ENCODE peak calls at places on chromosomes 7 and 10, in five cellular contexts. C, R, N, D and F are unnamed samples.

GRCh38 chr7:26105206-26105605 is 46.8 kb upstream of the NFE2L3 start:
- DNase-seq in R (no peak), C (no peak), D (no peak), N (no peak), F (no peak)

GRCh38 chr7:108114117-108114841 is 15.9 kb downstream of the LAMB4 start:
- DNase-seq in N (peak), R (peak), D (no peak), C (peak), F (no peak)

GRCh38 chr7:21063106-21063505 is 276.4 kb upstream of the SP8 start:
- DNase-seq in C (no peak), R (no peak), D (no peak), N (no peak), F (no peak)

GRCh38 chr7:12207046-12207445 is 4.0 kb upstream of the TMEM106B start:
- DNase-seq in C (no peak), N (no peak), R (no peak), D (no peak), F (no peak)

GRCh38 chr7:22296265-22296566 is 60.7 kb downstream of the RAPGEF5 start:
- DNase-seq in N (peak), D (no peak), R (no peak), C (no peak), F (no peak)

GRCh38 chr7:29369909-29370488 is 175.4 kb downstream of the CHN2 start:
- DNase-seq in D (no peak), R (peak), C (no peak), N (no peak), F (peak)

GRCh38 chr10:34156781-34157425 is 658.2 kb downstream of the PARD3 start:
- DNase-seq in C (no peak), R (peak), N (peak), D (peak), F (peak)

GRCh38 chr10:118903691-118904090 is 125.8 kb upstream of the NANOS1 start:
- DNase-seq in N (no peak), C (no peak), R (no peak), D (no peak), F (no peak)

GRCh38 chr10:34255075-34255474 is 560.0 kb downstream of the PARD3 start:
- DNase-seq in C (no peak), D (no peak), R (no peak), N (no peak), F (no peak)

GRCh38 chr7:7989133-7989984 is 20.8 kb downstream of the GLCCI1 start:
- DNase-seq in N (no peak), D (no peak), C (no peak), R (no peak), F (no peak)

GRCh38 chr7:8638076-8638475 is 204.7 kb downstream of the NXPH1 start:
- DNase-seq in R (no peak), C (no peak), N (no peak), D (no peak), F (no peak)

GRCh38 chr7:29748286-29749099 is 57.8 kb upstream of the WIPF3 start:
- DNase-seq in D (peak), R (peak), N (peak), C (peak), F (peak)

GRCh38 chr7:154965014-154965413 is 37.9 kb downstream of the PAXIP1 start:
- DNase-seq in D (no peak), R (no peak), C (no peak), N (no peak), F (peak)

GRCh38 chr7:24917510-24918239 is 62.3 kb downstream of the OSBPL3 start:
- DNase-seq in D (peak), N (peak), C (no peak), R (no peak), F (peak)

GRCh38 chr7:151506901-151507382 is 12.8 kb downstream of the RHEB start:
- DNase-seq in R (no peak), N (peak), C (no peak), D (no peak), F (no peak)

GRCh38 chr7:130277763-130278643 is 11.3 kb downstream of the CPA2 start:
- DNase-seq in D (peak), R (peak), C (no peak), N (no peak), F (peak)

GRCh38 chr7:4531236-4531635 is 150.9 kb upstream of the FOXK1 start:
- DNase-seq in D (no peak), R (no peak), C (no peak), N (no peak), F (no peak)

GRCh38 chr7:16743207-16743606 is 10.3 kb upstream of the TSPAN13 start:
- DNase-seq in D (peak), N (peak), C (no peak), R (no peak), F (peak)

GRCh38 chr7:90597527-90597871 is 1.4 kb downstream of the CDK14 start:
- DNase-seq in N (no peak), C (no peak), D (no peak), R (no peak), F (no peak)

GRCh38 chr7:131507592-131508331 is 48.7 kb downstream of the PODXL start:
- DNase-seq in N (peak), D (peak), R (peak), C (peak), F (peak)

GRCh38 chr7:151851160-151851751 is 25.7 kb downstream of the PRKAG2 start:
- DNase-seq in D (no peak), R (no peak), C (no peak), N (peak), F (no peak)

GRCh38 chr7:141243368-141243767 is 169.5 kb downstream of the TMEM178B start:
- DNase-seq in C (no peak), N (no peak), D (no peak), R (no peak), F (no peak)

GRCh38 chr7:620052-620451 is 100.4 kb upstream of the PDGFA start:
- DNase-seq in R (peak), D (peak), N (peak), C (no peak), F (peak)

GRCh38 chr7:137619181-137619580 is 227.6 kb downstream of the DGKI start:
- DNase-seq in C (no peak), D (no peak), R (no peak), N (no peak), F (no peak)

GRCh38 chr7:97009753-97010732 is 4.7 kb downstream of the DLX6 start:
- DNase-seq in D (no peak), N (no peak), R (no peak), C (no peak), F (no peak)

GRCh38 chr7:120729300-120729699 is 128.6 kb downstream of the TSPAN12 start:
- DNase-seq in R (peak), N (no peak), C (no peak), D (peak), F (peak)

GRCh38 chr7:140922741-140923345 is 1.9 kb downstream of the BRAF start:
- DNase-seq in N (no peak), R (no peak), D (no peak), C (no peak), F (no peak)

GRCh38 chr7:108080094-108080656 is 50.0 kb downstream of the LAMB4 start:
- DNase-seq in D (peak), C (no peak), R (no peak), N (no peak), F (peak)

GRCh38 chr7:48089415-48089975 is 430 bp downstream of the UPP1 start:
- DNase-seq in N (no peak), C (no peak), D (no peak), R (peak), F (no peak)

GRCh38 chr7:51256244-51256781 is 60.3 kb downstream of the COBL start:
- DNase-seq in D (no peak), N (no peak), R (no peak), C (no peak), F (no peak)

GRCh38 chr7:51253157-51253556 is 63.5 kb downstream of the COBL start:
- DNase-seq in R (no peak), D (no peak), N (no peak), C (no peak), F (no peak)

GRCh38 chr7:51255050-51255449 is 61.6 kb downstream of the COBL start:
- DNase-seq in D (no peak), N (no peak), R (no peak), C (no peak), F (no peak)

GRCh38 chr7:51256916-51257315 is 59.7 kb downstream of the COBL start:
- DNase-seq in R (no peak), C (no peak), D (no peak), N (no peak), F (no peak)

GRCh38 chr7:51255536-51256243 is 60.9 kb downstream of the COBL start:
- DNase-seq in R (no peak), N (no peak), C (no peak), D (no peak), F (no peak)
- H2AFZ ChIP-seq in R (no peak), N (no peak), C (no peak), D (no peak), F (no peak)

GRCh38 chr7:136213012-136213411 is 235.9 kb upstream of the MTPN start:
- DNase-seq in N (no peak), C (no peak), D (no peak), R (no peak), F (no peak)

DNA sequence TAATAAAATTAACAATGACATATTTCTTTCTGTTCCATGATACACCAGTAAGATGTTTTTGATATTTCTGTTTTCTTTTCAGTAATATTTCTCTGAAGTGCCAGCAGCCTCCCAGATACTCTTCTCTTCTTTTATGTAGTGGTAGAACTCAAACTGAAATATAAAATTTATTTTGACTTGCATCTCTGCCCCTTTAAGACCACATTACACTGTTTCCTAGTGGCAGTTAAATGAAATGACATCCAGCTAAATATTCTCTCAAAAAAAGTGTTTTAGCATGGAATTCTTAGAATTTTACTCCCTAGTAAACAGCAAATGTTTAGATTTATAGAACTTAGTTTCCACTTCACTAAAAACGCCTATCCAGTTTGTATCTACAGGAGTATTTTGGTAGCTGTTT is 237.2 kb upstream of the MTPN start:
- DNase-seq in D (peak), R (no peak), N (no peak), C (no peak), F (no peak)
- TF ChIP-seq CTCF in D (no peak), R (no peak), N (no peak), C (peak), F (peak)

GRCh38 chr10:96587255-96588059 is 645 bp upstream of the TM9SF3 start:
- DNase-seq in C (peak), N (peak), D (peak), R (no peak), F (peak)

GRCh38 chr10:96584474-96584873 is 2.3 kb downstream of the TM9SF3 start:
- DNase-seq in N (no peak), D (no peak), R (no peak), C (no peak), F (no peak)

GRCh38 chr10:96586419-96587254 is at the start of gene TM9SF3:
- DNase-seq in N (peak), D (peak), C (peak), R (peak), F (peak)

GRCh38 chr10:96584035-96584434 is 2.8 kb downstream of the TM9SF3 start:
- DNase-seq in C (no peak), D (no peak), N (no peak), R (no peak), F (no peak)

GRCh38 chr10:96585726-96586418 is 940 bp downstream of the TM9SF3 start:
- DNase-seq in R (peak), N (peak), C (peak), D (peak), F (peak)
- H2AFZ ChIP-seq in R (peak), N (peak), C (peak), D (peak), F (peak)

GRCh38 chr10:1142596-1142995 is 86.4 kb downstream of the WDR37 start:
- DNase-seq in D (no peak), N (peak), R (no peak), C (peak), F (no peak)
- TF ChIP-seq CTCF in D (no peak), N (peak), R (no peak), C (peak), F (no peak)

GRCh38 chr7:139109188-139109982 is at the start of gene ZC3HAV1:
- DNase-seq in R (peak), C (peak), D (peak), N (peak), F (peak)

GRCh38 chr7:139106959-139107358 is 2.6 kb downstream of the ZC3HAV1 start:
- DNase-seq in R (no peak), C (peak), N (no peak), D (no peak), F (no peak)

GRCh38 chr7:139109983-139110411 is 477 bp upstream of the ZC3HAV1 start:
- DNase-seq in C (peak), N (no peak), D (no peak), R (no peak), F (no peak)

GRCh38 chr7:139111147-139111546 is 1.6 kb upstream of the ZC3HAV1 start:
- DNase-seq in D (no peak), C (no peak), R (no peak), N (no peak), F (no peak)

GRCh38 chr7:139108256-139109187 is 998 bp downstream of the ZC3HAV1 start:
- DNase-seq in N (peak), C (peak), D (peak), R (peak), F (peak)
- H2AFZ ChIP-seq in N (peak), C (peak), D (peak), R (peak), F (peak)

DNA sequence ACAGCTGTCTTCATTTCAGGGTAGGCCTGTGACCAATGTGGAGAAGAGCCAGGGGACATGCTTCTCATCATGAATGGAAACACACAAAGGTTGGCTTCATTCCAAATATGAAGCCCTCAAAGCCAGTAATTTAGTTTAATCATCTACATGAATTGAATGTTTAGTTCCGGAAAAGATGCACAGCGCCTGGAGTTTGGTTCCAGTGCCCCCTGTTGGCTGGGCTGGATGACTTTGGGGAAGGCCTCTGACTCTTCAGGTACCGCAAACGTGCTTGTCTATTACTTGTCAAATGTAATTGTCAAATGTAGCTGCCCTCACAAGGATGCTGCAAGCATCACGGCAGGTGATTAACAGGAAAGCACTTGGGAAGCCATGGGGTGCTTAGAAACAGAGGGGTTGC is 130.7 kb downstream of the ADRA2A start:
- DNase-seq in C (peak), D (no peak), N (no peak), R (no peak), F (no peak)
- TF ChIP-seq CTCF in C (peak), D (peak), N (no peak), R (no peak), F (no peak)